ENCODE peak calls at places on chromosomes 12 and 14, in eight cellular contexts. J is HCT116; U is glutamatergic neuron; R is CD8-positive, alpha-beta T cell; Q is nephron progenitor cell; X is cardiac muscle cell; G is body of pancreas; T is heart left ventricle. H is an unnamed sample.

GRCh38 chr12:101243616-101244015 is 33.6 kb upstream of the SLC5A8 start:
- DNase-seq in T (no peak), X (no peak), G (no peak), Q (no peak), R (no peak), U (no peak), J (no peak), H (no peak)

GRCh38 chr14:76352639-76353281 is 23.2 kb upstream of the ESRRB start:
- DNase-seq in X (peak), J (no peak), U (peak), R (peak), G (peak), Q (peak), T (peak), H (peak)

GRCh38 chr12:89884365-89884915 is 175.8 kb upstream of the ATP2B1 start:
- DNase-seq in T (no peak), R (no peak), Q (no peak), U (no peak), X (no peak), J (no peak), G (no peak), H (peak)

GRCh38 chr12:105820407-105821140 is 318.2 kb downstream of the NUAK1 start:
- DNase-seq in X (no peak), J (no peak), U (no peak), R (no peak), Q (no peak), T (no peak), G (peak), H (peak)

GRCh38 chr12:122908915-122909314 is 13.0 kb upstream of the VPS37B start:
- DNase-seq in J (no peak), T (no peak), U (no peak), X (no peak), G (peak), R (no peak), Q (no peak), H (no peak)

GRCh38 chr14:59325906-59326305 is 137.4 kb downstream of the DAAM1 start:
- DNase-seq in R (no peak), T (no peak), J (no peak), G (no peak), Q (no peak), U (no peak), X (no peak), H (no peak)

GRCh38 chr12:122137229-122137628 is 36.8 kb downstream of the IL31 start:
- DNase-seq in X (peak), U (peak), Q (peak), J (no peak), T (no peak), G (no peak), R (no peak), H (peak)

GRCh38 chr14:53399057-53399456 is 245.9 kb upstream of the DDHD1 start:
- DNase-seq in Q (peak), U (no peak), T (no peak), R (no peak), X (no peak), J (peak), G (no peak), H (peak)

GRCh38 chr12:64506955-64507354 is 55.0 kb downstream of the TBK1 start:
- DNase-seq in R (no peak), J (no peak), U (no peak), Q (no peak), G (no peak), T (no peak), X (no peak), H (no peak)

GRCh38 chr14:91127411-91127810 is 13.5 kb downstream of the DGLUCY start:
- DNase-seq in T (peak), Q (no peak), R (no peak), G (peak), J (no peak), U (no peak), X (no peak), H (no peak)

GRCh38 chr14:92847220-92848148 is 53.4 kb downstream of the GOLGA5 start:
- DNase-seq in X (no peak), J (no peak), U (no peak), G (no peak), Q (no peak), T (no peak), R (no peak), H (no peak)

GRCh38 chr12:1972856-1973317 is 31.4 kb downstream of the DCP1B start:
- DNase-seq in J (no peak), Q (peak), U (no peak), T (peak), G (no peak), X (peak), R (no peak), H (no peak)

GRCh38 chr12:122201381-122201780 is 2.1 kb upstream of the B3GNT4 start:
- DNase-seq in J (no peak), X (no peak), G (no peak), Q (no peak), U (no peak), R (no peak), T (no peak), H (no peak)

GRCh38 chr12:103881261-103881660 is 40.2 kb upstream of the NT5DC3 start:
- DNase-seq in J (no peak), T (no peak), R (no peak), Q (no peak), X (no peak), G (no peak), U (no peak), H (no peak)

GRCh38 chr14:28704153-28704552 is 62.4 kb upstream of the FOXG1 start:
- DNase-seq in T (no peak), Q (no peak), G (no peak), J (no peak), X (no peak), R (no peak), U (no peak), H (no peak)

GRCh38 chr12:63845726-63846125 is 1.2 kb downstream of the SRGAP1 start:
- DNase-seq in X (peak), G (no peak), Q (no peak), R (no peak), U (no peak), J (no peak), T (no peak), H (no peak)

GRCh38 chr12:94100254-94100653 is 48.1 kb upstream of the PLXNC1 start:
- DNase-seq in T (no peak), R (no peak), X (no peak), G (no peak), U (no peak), Q (no peak), J (no peak), H (no peak)

GRCh38 chr14:87170179-87170578 is 822.8 kb downstream of the GALC start:
- DNase-seq in R (no peak), G (no peak), X (no peak), U (no peak), J (no peak), Q (no peak), T (no peak), H (peak)

GRCh38 chr14:77641534-77642341 is 25.3 kb upstream of the SPTLC2 start:
- DNase-seq in X (no peak), U (no peak), G (peak), Q (no peak), J (no peak), T (peak), R (peak), H (no peak)

GRCh38 chr14:105472496-105472991 is 2.1 kb upstream of the CRIP2 start:
- DNase-seq in J (no peak), R (no peak), U (no peak), T (peak), Q (no peak), G (peak), X (no peak), H (no peak)
- TF ChIP-seq CTCF in J (no peak), R (no peak), U (no peak), T (no peak), Q (no peak), G (no peak), X (no peak), H (no peak)

GRCh38 chr12:111418594-111418880 is 12.8 kb downstream of the SH2B3 start:
- DNase-seq in Q (no peak), T (no peak), R (no peak), X (no peak), G (no peak), J (no peak), U (no peak), H (no peak)

GRCh38 chr12:111420494-111420893 is 14.8 kb downstream of the SH2B3 start:
- DNase-seq in R (no peak), T (no peak), G (no peak), X (no peak), Q (no peak), J (no peak), U (no peak), H (no peak)

GRCh38 chr12:111417784-111418593 is 12.3 kb downstream of the SH2B3 start:
- DNase-seq in Q (no peak), T (no peak), R (no peak), X (no peak), U (no peak), G (no peak), J (no peak), H (no peak)

GRCh38 chr12:111417290-111417689 is 11.6 kb downstream of the SH2B3 start:
- DNase-seq in J (no peak), X (no peak), T (no peak), U (no peak), G (no peak), R (no peak), Q (no peak), H (no peak)

DNA sequence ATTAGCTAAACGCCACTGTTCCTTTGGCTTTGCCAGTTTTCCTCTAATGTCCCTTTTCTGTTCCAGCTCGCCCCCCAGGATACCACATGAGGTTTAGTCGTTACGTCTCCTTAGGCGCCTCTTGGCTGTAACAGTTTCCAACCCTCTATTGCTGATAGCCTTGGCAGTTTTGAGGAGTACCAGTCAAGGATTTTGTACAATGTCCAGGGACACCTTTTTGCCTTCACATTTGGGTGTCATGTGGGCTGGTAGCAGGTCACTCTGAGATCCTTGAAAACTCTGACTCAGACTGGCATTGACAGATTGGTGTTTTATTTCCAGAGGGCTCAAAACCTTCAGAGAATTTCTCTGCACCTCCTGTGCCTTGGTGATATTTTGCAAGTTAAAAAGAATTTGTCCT is 14.1 kb downstream of the SH2B3 start:
- DNase-seq in R (no peak), U (no peak), Q (no peak), X (no peak), T (no peak), G (no peak), J (no peak), H (no peak)
- TF ChIP-seq CTCF in R (no peak), U (no peak), Q (no peak), X (no peak), T (no peak), G (no peak), J (no peak), H (no peak)

GRCh38 chr14:20412876-20413784 is at the start of gene TEP1:
- DNase-seq in U (peak), Q (peak), R (peak), G (peak), J (peak), X (peak), T (peak), H (peak)
- TF ChIP-seq CTCF in U (no peak), Q (no peak), R (no peak), G (no peak), J (no peak), X (no peak), T (no peak), H (no peak)

GRCh38 chr12:52617403-52617785 is 965 bp downstream of the KRT73 start:
- DNase-seq in J (no peak), T (no peak), G (no peak), U (no peak), R (no peak), X (no peak), Q (no peak), H (no peak)
- TF ChIP-seq CTCF in J (no peak), T (no peak), G (no peak), U (no peak), R (no peak), X (no peak), Q (no peak), H (no peak)

H was measured in neural progenitor cell.